ENCODE peak calls at places on chromosomes 6 and 20, in seven cellular contexts. One of them, this sample, is unnamed.

GRCh38 chr6:155364844-155365437 is 50.7 kb upstream of the TFB1M start:
- DNase-seq in nephron progenitor cell: no peak
- DNase-seq in iris pigment epithelial cell: no peak
- DNase-seq in HEK293T: no peak
- DNase-seq in NAMALWA: no peak
- DNase-seq in stimulated activated CD4-positive, alpha-beta T cell treated with anti-CD3 and anti-CD28 coated beads, Interleukin-4, amount 100 ng/mL, for 1 hour: no peak
- DNase-seq in T-helper 17 cell: no peak
- DNase-seq in this sample: no peak

GRCh38 chr6:35687658-35688604 is 784 bp downstream of the FKBP5 start:
- DNase-seq in nephron progenitor cell: peak
- DNase-seq in iris pigment epithelial cell: peak
- DNase-seq in HEK293T: peak
- DNase-seq in NAMALWA: peak
- DNase-seq in stimulated activated CD4-positive, alpha-beta T cell treated with anti-CD3 and anti-CD28 coated beads, Interleukin-4, amount 100 ng/mL, for 1 hour: peak
- DNase-seq in T-helper 17 cell: peak
- DNase-seq in this sample: peak

GRCh38 chr20:35039146-35039545 is 53.5 kb downstream of the TRPC4AP start:
- DNase-seq in nephron progenitor cell: no peak
- DNase-seq in iris pigment epithelial cell: no peak
- DNase-seq in HEK293T: no peak
- DNase-seq in NAMALWA: no peak
- DNase-seq in stimulated activated CD4-positive, alpha-beta T cell treated with anti-CD3 and anti-CD28 coated beads, Interleukin-4, amount 100 ng/mL, for 1 hour: no peak
- DNase-seq in T-helper 17 cell: no peak
- DNase-seq in this sample: no peak

GRCh38 chr20:23129256-23129655 is 43.1 kb upstream of the CD93 start:
- DNase-seq in nephron progenitor cell: no peak
- DNase-seq in iris pigment epithelial cell: no peak
- DNase-seq in HEK293T: no peak
- DNase-seq in NAMALWA: no peak
- DNase-seq in stimulated activated CD4-positive, alpha-beta T cell treated with anti-CD3 and anti-CD28 coated beads, Interleukin-4, amount 100 ng/mL, for 1 hour: no peak
- DNase-seq in T-helper 17 cell: no peak
- DNase-seq in this sample: no peak

GRCh38 chr6:125670586-125670985 is 78.8 kb upstream of the HEY2 start:
- DNase-seq in nephron progenitor cell: no peak
- DNase-seq in iris pigment epithelial cell: no peak
- DNase-seq in HEK293T: no peak
- DNase-seq in NAMALWA: no peak
- DNase-seq in stimulated activated CD4-positive, alpha-beta T cell treated with anti-CD3 and anti-CD28 coated beads, Interleukin-4, amount 100 ng/mL, for 1 hour: no peak
- DNase-seq in T-helper 17 cell: no peak
- DNase-seq in this sample: no peak

GRCh38 chr6:138647006-138647405 is 126.6 kb upstream of the CCDC28A start:
- DNase-seq in nephron progenitor cell: no peak
- DNase-seq in iris pigment epithelial cell: peak
- DNase-seq in HEK293T: no peak
- DNase-seq in NAMALWA: no peak
- DNase-seq in stimulated activated CD4-positive, alpha-beta T cell treated with anti-CD3 and anti-CD28 coated beads, Interleukin-4, amount 100 ng/mL, for 1 hour: no peak
- DNase-seq in T-helper 17 cell: no peak
- DNase-seq in this sample: no peak

GRCh38 chr6:1131285-1132079 is 180.4 kb upstream of the FOXQ1 start:
- DNase-seq in nephron progenitor cell: no peak
- DNase-seq in iris pigment epithelial cell: peak
- DNase-seq in HEK293T: no peak
- DNase-seq in NAMALWA: no peak
- DNase-seq in stimulated activated CD4-positive, alpha-beta T cell treated with anti-CD3 and anti-CD28 coated beads, Interleukin-4, amount 100 ng/mL, for 1 hour: no peak
- DNase-seq in T-helper 17 cell: no peak
- DNase-seq in this sample: no peak

GRCh38 chr20:56091635-56092180 is 86.4 kb upstream of the CBLN4 start:
- DNase-seq in nephron progenitor cell: no peak
- DNase-seq in iris pigment epithelial cell: no peak
- DNase-seq in HEK293T: no peak
- DNase-seq in NAMALWA: no peak
- DNase-seq in stimulated activated CD4-positive, alpha-beta T cell treated with anti-CD3 and anti-CD28 coated beads, Interleukin-4, amount 100 ng/mL, for 1 hour: no peak
- DNase-seq in T-helper 17 cell: no peak
- DNase-seq in this sample: no peak

GRCh38 chr6:5389086-5389745 is 127.9 kb downstream of the FARS2 start:
- DNase-seq in nephron progenitor cell: no peak
- DNase-seq in iris pigment epithelial cell: no peak
- DNase-seq in HEK293T: no peak
- DNase-seq in NAMALWA: no peak
- DNase-seq in stimulated activated CD4-positive, alpha-beta T cell treated with anti-CD3 and anti-CD28 coated beads, Interleukin-4, amount 100 ng/mL, for 1 hour: no peak
- DNase-seq in T-helper 17 cell: no peak
- DNase-seq in this sample: no peak

GRCh38 chr20:13130100-13130706 is 90.9 kb upstream of the ISM1 start:
- DNase-seq in nephron progenitor cell: no peak
- DNase-seq in iris pigment epithelial cell: no peak
- DNase-seq in HEK293T: no peak
- DNase-seq in NAMALWA: no peak
- DNase-seq in stimulated activated CD4-positive, alpha-beta T cell treated with anti-CD3 and anti-CD28 coated beads, Interleukin-4, amount 100 ng/mL, for 1 hour: no peak
- DNase-seq in T-helper 17 cell: no peak
- DNase-seq in this sample: no peak

GRCh38 chr6:157744202-157744601 is 78.8 kb upstream of the SNX9 start:
- DNase-seq in nephron progenitor cell: no peak
- DNase-seq in iris pigment epithelial cell: no peak
- DNase-seq in HEK293T: no peak
- DNase-seq in NAMALWA: no peak
- DNase-seq in stimulated activated CD4-positive, alpha-beta T cell treated with anti-CD3 and anti-CD28 coated beads, Interleukin-4, amount 100 ng/mL, for 1 hour: no peak
- DNase-seq in T-helper 17 cell: no peak
- DNase-seq in this sample: no peak

GRCh38 chr6:111973897-111974639 is 79.8 kb upstream of the CCN6 start:
- DNase-seq in nephron progenitor cell: no peak
- DNase-seq in iris pigment epithelial cell: peak
- DNase-seq in HEK293T: no peak
- DNase-seq in NAMALWA: no peak
- DNase-seq in stimulated activated CD4-positive, alpha-beta T cell treated with anti-CD3 and anti-CD28 coated beads, Interleukin-4, amount 100 ng/mL, for 1 hour: no peak
- DNase-seq in T-helper 17 cell: no peak
- DNase-seq in this sample: no peak

GRCh38 chr20:33875534-33876026 is 64.4 kb downstream of the CHMP4B start:
- DNase-seq in nephron progenitor cell: no peak
- DNase-seq in iris pigment epithelial cell: no peak
- DNase-seq in HEK293T: no peak
- DNase-seq in NAMALWA: peak
- DNase-seq in stimulated activated CD4-positive, alpha-beta T cell treated with anti-CD3 and anti-CD28 coated beads, Interleukin-4, amount 100 ng/mL, for 1 hour: no peak
- DNase-seq in T-helper 17 cell: no peak
- DNase-seq in this sample: no peak

GRCh38 chr6:11806561-11807317 is 28.1 kb upstream of the ADTRP start:
- DNase-seq in nephron progenitor cell: no peak
- DNase-seq in iris pigment epithelial cell: no peak
- DNase-seq in HEK293T: no peak
- DNase-seq in NAMALWA: no peak
- DNase-seq in stimulated activated CD4-positive, alpha-beta T cell treated with anti-CD3 and anti-CD28 coated beads, Interleukin-4, amount 100 ng/mL, for 1 hour: peak
- DNase-seq in T-helper 17 cell: no peak
- DNase-seq in this sample: no peak

GRCh38 chr6:42046491-42047219 is 3.7 kb upstream of the TAF8 start:
- DNase-seq in nephron progenitor cell: no peak
- DNase-seq in iris pigment epithelial cell: peak
- DNase-seq in HEK293T: no peak
- DNase-seq in NAMALWA: no peak
- DNase-seq in stimulated activated CD4-positive, alpha-beta T cell treated with anti-CD3 and anti-CD28 coated beads, Interleukin-4, amount 100 ng/mL, for 1 hour: no peak
- DNase-seq in T-helper 17 cell: no peak
- DNase-seq in this sample: no peak

GRCh38 chr6:38179300-38179699 is 359.8 kb downstream of the ZFAND3 start:
- DNase-seq in nephron progenitor cell: no peak
- DNase-seq in iris pigment epithelial cell: no peak
- DNase-seq in HEK293T: no peak
- DNase-seq in NAMALWA: no peak
- DNase-seq in stimulated activated CD4-positive, alpha-beta T cell treated with anti-CD3 and anti-CD28 coated beads, Interleukin-4, amount 100 ng/mL, for 1 hour: no peak
- DNase-seq in T-helper 17 cell: no peak
- DNase-seq in this sample: no peak

GRCh38 chr6:34031567-34032383 is 114.1 kb downstream of the GRM4 start:
- DNase-seq in nephron progenitor cell: no peak
- DNase-seq in iris pigment epithelial cell: no peak
- DNase-seq in HEK293T: no peak
- DNase-seq in NAMALWA: peak
- DNase-seq in stimulated activated CD4-positive, alpha-beta T cell treated with anti-CD3 and anti-CD28 coated beads, Interleukin-4, amount 100 ng/mL, for 1 hour: no peak
- DNase-seq in T-helper 17 cell: no peak
- DNase-seq in this sample: no peak

GRCh38 chr6:170434114-170434820 is 118.8 kb downstream of the PSMB1 start:
- DNase-seq in nephron progenitor cell: no peak
- DNase-seq in iris pigment epithelial cell: peak
- DNase-seq in HEK293T: no peak
- DNase-seq in NAMALWA: no peak
- DNase-seq in stimulated activated CD4-positive, alpha-beta T cell treated with anti-CD3 and anti-CD28 coated beads, Interleukin-4, amount 100 ng/mL, for 1 hour: no peak
- DNase-seq in T-helper 17 cell: no peak
- DNase-seq in this sample: no peak

GRCh38 chr6:53928641-53929339 is 134.0 kb downstream of the LRRC1 start:
- DNase-seq in nephron progenitor cell: no peak
- DNase-seq in iris pigment epithelial cell: peak
- DNase-seq in HEK293T: no peak
- DNase-seq in NAMALWA: no peak
- DNase-seq in stimulated activated CD4-positive, alpha-beta T cell treated with anti-CD3 and anti-CD28 coated beads, Interleukin-4, amount 100 ng/mL, for 1 hour: no peak
- DNase-seq in T-helper 17 cell: no peak
- DNase-seq in this sample: no peak

GRCh38 chr6:169724554-169725269 is 412 bp upstream of the PHF10 start:
- DNase-seq in nephron progenitor cell: peak
- DNase-seq in iris pigment epithelial cell: no peak
- DNase-seq in HEK293T: peak
- DNase-seq in NAMALWA: peak
- DNase-seq in stimulated activated CD4-positive, alpha-beta T cell treated with anti-CD3 and anti-CD28 coated beads, Interleukin-4, amount 100 ng/mL, for 1 hour: peak
- DNase-seq in T-helper 17 cell: peak
- DNase-seq in this sample: peak

GRCh38 chr6:136410201-136411027 is 120.8 kb upstream of the BCLAF1 start:
- DNase-seq in nephron progenitor cell: no peak
- DNase-seq in iris pigment epithelial cell: no peak
- DNase-seq in HEK293T: no peak
- DNase-seq in NAMALWA: no peak
- DNase-seq in stimulated activated CD4-positive, alpha-beta T cell treated with anti-CD3 and anti-CD28 coated beads, Interleukin-4, amount 100 ng/mL, for 1 hour: no peak
- DNase-seq in T-helper 17 cell: no peak
- DNase-seq in this sample: no peak

GRCh38 chr6:6758915-6759654 is 170.6 kb downstream of the LY86 start:
- DNase-seq in nephron progenitor cell: peak
- DNase-seq in iris pigment epithelial cell: peak
- DNase-seq in HEK293T: peak
- DNase-seq in NAMALWA: peak
- DNase-seq in stimulated activated CD4-positive, alpha-beta T cell treated with anti-CD3 and anti-CD28 coated beads, Interleukin-4, amount 100 ng/mL, for 1 hour: no peak
- DNase-seq in T-helper 17 cell: no peak
- DNase-seq in this sample: no peak

GRCh38 chr6:37502703-37503485 is 3.2 kb upstream of the CCDC167 start:
- DNase-seq in nephron progenitor cell: no peak
- DNase-seq in iris pigment epithelial cell: no peak
- DNase-seq in HEK293T: no peak
- DNase-seq in NAMALWA: peak
- DNase-seq in stimulated activated CD4-positive, alpha-beta T cell treated with anti-CD3 and anti-CD28 coated beads, Interleukin-4, amount 100 ng/mL, for 1 hour: no peak
- DNase-seq in T-helper 17 cell: peak
- DNase-seq in this sample: no peak

GRCh38 chr6:4208158-4208557 is 72.8 kb upstream of the ECI2 start:
- DNase-seq in nephron progenitor cell: no peak
- DNase-seq in iris pigment epithelial cell: no peak
- DNase-seq in HEK293T: no peak
- DNase-seq in NAMALWA: no peak
- DNase-seq in stimulated activated CD4-positive, alpha-beta T cell treated with anti-CD3 and anti-CD28 coated beads, Interleukin-4, amount 100 ng/mL, for 1 hour: no peak
- DNase-seq in T-helper 17 cell: no peak
- DNase-seq in this sample: no peak

GRCh38 chr20:64254571-64255360 is 782 bp upstream of the PCMTD2 start:
- DNase-seq in nephron progenitor cell: no peak
- DNase-seq in iris pigment epithelial cell: no peak
- DNase-seq in HEK293T: no peak
- DNase-seq in NAMALWA: no peak
- DNase-seq in stimulated activated CD4-positive, alpha-beta T cell treated with anti-CD3 and anti-CD28 coated beads, Interleukin-4, amount 100 ng/mL, for 1 hour: no peak
- DNase-seq in T-helper 17 cell: no peak
- DNase-seq in this sample: no peak

GRCh38 chr6:83472767-83473166 is 39.6 kb upstream of the PRSS35 start:
- DNase-seq in nephron progenitor cell: no peak
- DNase-seq in iris pigment epithelial cell: no peak
- DNase-seq in HEK293T: no peak
- DNase-seq in NAMALWA: no peak
- DNase-seq in stimulated activated CD4-positive, alpha-beta T cell treated with anti-CD3 and anti-CD28 coated beads, Interleukin-4, amount 100 ng/mL, for 1 hour: no peak
- DNase-seq in T-helper 17 cell: no peak
- DNase-seq in this sample: no peak

GRCh38 chr6:130282234-130282995 is 59.7 kb upstream of the SAMD3 start:
- DNase-seq in nephron progenitor cell: no peak
- DNase-seq in iris pigment epithelial cell: peak
- DNase-seq in HEK293T: peak
- DNase-seq in NAMALWA: peak
- DNase-seq in stimulated activated CD4-positive, alpha-beta T cell treated with anti-CD3 and anti-CD28 coated beads, Interleukin-4, amount 100 ng/mL, for 1 hour: no peak
- DNase-seq in T-helper 17 cell: no peak
- DNase-seq in this sample: no peak

GRCh38 chr20:17390655-17391054 is 140.5 kb downstream of the BFSP1 start:
- DNase-seq in nephron progenitor cell: no peak
- DNase-seq in iris pigment epithelial cell: no peak
- DNase-seq in HEK293T: no peak
- DNase-seq in NAMALWA: no peak
- DNase-seq in stimulated activated CD4-positive, alpha-beta T cell treated with anti-CD3 and anti-CD28 coated beads, Interleukin-4, amount 100 ng/mL, for 1 hour: no peak
- DNase-seq in T-helper 17 cell: no peak
- DNase-seq in this sample: no peak

GRCh38 chr6:71349976-71350615 is 61.5 kb downstream of the OGFRL1 start:
- DNase-seq in nephron progenitor cell: no peak
- DNase-seq in iris pigment epithelial cell: peak
- DNase-seq in HEK293T: no peak
- DNase-seq in NAMALWA: no peak
- DNase-seq in stimulated activated CD4-positive, alpha-beta T cell treated with anti-CD3 and anti-CD28 coated beads, Interleukin-4, amount 100 ng/mL, for 1 hour: no peak
- DNase-seq in T-helper 17 cell: no peak
- DNase-seq in this sample: no peak

GRCh38 chr20:49825521-49826033 is 12.9 kb downstream of the SLC9A8 start:
- DNase-seq in nephron progenitor cell: no peak
- DNase-seq in iris pigment epithelial cell: no peak
- DNase-seq in HEK293T: no peak
- DNase-seq in NAMALWA: no peak
- DNase-seq in stimulated activated CD4-positive, alpha-beta T cell treated with anti-CD3 and anti-CD28 coated beads, Interleukin-4, amount 100 ng/mL, for 1 hour: no peak
- DNase-seq in T-helper 17 cell: no peak
- DNase-seq in this sample: no peak

This sample was measured in activated CD8-positive, alpha-beta memory T cell treated with anti-CD3 and anti-CD28 coated beads, Interleukin-2, amount 50 U/mL, for 4 hours.